ENCODE peak calls at places on chromosomes 11 and 22, in five cellular contexts. One of them, this sample, is unnamed.

GRCh38 chr11:75925785-75926164 is 110.8 kb downstream of the UVRAG start:
- DNase-seq in psoas muscle: no peak
- DNase-seq in cardiac muscle cell: no peak
- DNase-seq in testis: no peak
- DNase-seq in coronary artery: no peak
- DNase-seq in this sample: no peak

GRCh38 chr11:117796456-117797428 is at the start of gene DSCAML1:
- DNase-seq in psoas muscle: no peak
- DNase-seq in cardiac muscle cell: no peak
- DNase-seq in testis: peak
- DNase-seq in coronary artery: no peak
- DNase-seq in this sample: no peak

GRCh38 chr11:128040603-128041002 is 546.8 kb downstream of the ETS1 start:
- DNase-seq in psoas muscle: no peak
- DNase-seq in cardiac muscle cell: peak
- DNase-seq in testis: no peak
- DNase-seq in coronary artery: no peak
- DNase-seq in this sample: no peak

GRCh38 chr11:35747638-35748037 is 85.1 kb downstream of the TRIM44 start:
- DNase-seq in psoas muscle: no peak
- DNase-seq in cardiac muscle cell: no peak
- DNase-seq in testis: no peak
- DNase-seq in coronary artery: no peak
- DNase-seq in this sample: no peak

GRCh38 chr22:42313804-42314581 is 43.5 kb upstream of the TCF20 start:
- DNase-seq in psoas muscle: no peak
- DNase-seq in cardiac muscle cell: peak
- DNase-seq in testis: peak
- DNase-seq in coronary artery: no peak
- DNase-seq in this sample: no peak

GRCh38 chr11:90845799-90846198 is 623.0 kb upstream of the CHORDC1 start:
- DNase-seq in psoas muscle: no peak
- DNase-seq in cardiac muscle cell: no peak
- DNase-seq in testis: no peak
- DNase-seq in coronary artery: no peak
- DNase-seq in this sample: no peak

GRCh38 chr22:38564669-38565068 is 5.3 kb downstream of the DMC1 start:
- DNase-seq in psoas muscle: no peak
- DNase-seq in cardiac muscle cell: no peak
- DNase-seq in testis: no peak
- DNase-seq in coronary artery: no peak
- DNase-seq in this sample: no peak

GRCh38 chr22:24284747-24285203 is 14.1 kb downstream of the SPECC1L start:
- DNase-seq in psoas muscle: no peak
- DNase-seq in cardiac muscle cell: no peak
- DNase-seq in testis: no peak
- DNase-seq in coronary artery: no peak
- DNase-seq in this sample: no peak

GRCh38 chr22:37169947-37170688 is 17.9 kb downstream of the C1QTNF6 start:
- DNase-seq in psoas muscle: peak
- DNase-seq in cardiac muscle cell: no peak
- DNase-seq in testis: no peak
- DNase-seq in coronary artery: peak
- DNase-seq in this sample: no peak

GRCh38 chr11:108586600-108586999 is 7.0 kb downstream of the EXPH5 start:
- DNase-seq in psoas muscle: no peak
- DNase-seq in cardiac muscle cell: no peak
- DNase-seq in testis: no peak
- DNase-seq in coronary artery: no peak
- DNase-seq in this sample: no peak

GRCh38 chr22:31969789-31970489 is 25.6 kb downstream of the YWHAH start:
- DNase-seq in psoas muscle: peak
- DNase-seq in cardiac muscle cell: peak
- DNase-seq in testis: peak
- DNase-seq in coronary artery: no peak
- DNase-seq in this sample: no peak
- TF ChIP-seq CTCF in psoas muscle: peak
- TF ChIP-seq CTCF in cardiac muscle cell: peak
- TF ChIP-seq CTCF in testis: no peak
- TF ChIP-seq CTCF in coronary artery: no peak
- TF ChIP-seq CTCF in this sample: peak

DNA sequence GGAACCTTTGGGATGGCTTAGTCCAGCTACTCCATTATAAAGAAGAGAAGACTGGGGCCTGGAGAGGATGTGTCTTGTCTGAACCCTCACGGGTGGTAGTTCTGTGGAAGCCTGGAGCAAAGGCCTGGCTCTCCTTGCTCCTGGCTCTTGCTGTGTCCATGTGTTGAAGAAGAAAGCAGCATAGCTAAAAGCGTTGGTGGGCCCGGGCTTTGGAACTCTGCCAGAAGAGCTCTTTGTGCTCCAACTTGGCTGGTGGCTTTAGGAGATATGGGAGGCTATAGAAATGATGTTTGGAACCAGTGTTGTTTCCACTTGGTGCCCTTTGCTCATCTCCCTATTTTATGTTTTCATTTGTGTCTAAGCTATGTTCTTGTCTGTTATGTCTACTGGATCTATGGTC is 131.1 kb downstream of the DBX1 start:
- DNase-seq in psoas muscle: no peak
- DNase-seq in cardiac muscle cell: no peak
- DNase-seq in testis: no peak
- DNase-seq in coronary artery: no peak
- DNase-seq in this sample: no peak
- TF ChIP-seq CTCF in psoas muscle: no peak
- TF ChIP-seq CTCF in cardiac muscle cell: no peak
- TF ChIP-seq CTCF in testis: no peak
- TF ChIP-seq CTCF in coronary artery: no peak
- TF ChIP-seq CTCF in this sample: no peak

DNA sequence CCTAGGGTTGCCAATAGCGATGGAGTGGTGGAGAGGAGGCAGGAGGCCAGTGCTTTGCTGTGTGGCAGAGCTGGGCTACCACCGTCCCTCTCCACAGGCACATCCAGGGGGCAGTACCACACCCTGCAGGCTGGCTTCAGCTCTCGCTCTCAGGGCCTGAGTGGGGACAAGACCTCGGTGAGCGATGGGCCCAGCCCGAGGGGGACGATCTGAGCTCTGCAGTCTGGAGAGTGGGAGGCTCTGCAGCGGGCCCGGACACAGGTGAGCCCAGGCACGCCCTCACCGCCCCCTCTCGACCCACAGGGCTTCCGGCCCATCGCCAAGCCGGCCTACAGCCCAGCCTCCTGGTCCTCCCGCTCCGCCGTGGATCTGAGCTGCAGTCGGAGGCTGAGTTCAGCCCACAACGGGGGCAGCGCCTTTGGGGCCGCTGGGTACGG is 2.5 kb downstream of the PKP3 start:
- DNase-seq in psoas muscle: no peak
- DNase-seq in cardiac muscle cell: peak
- DNase-seq in testis: peak
- DNase-seq in coronary artery: no peak
- DNase-seq in this sample: no peak
- TF ChIP-seq CTCF in psoas muscle: peak
- TF ChIP-seq CTCF in cardiac muscle cell: peak
- TF ChIP-seq CTCF in testis: no peak
- TF ChIP-seq CTCF in coronary artery: no peak
- TF ChIP-seq CTCF in this sample: peak

GRCh38 chr11:61752117-61752924 is at the start of gene MYRF:
- DNase-seq in psoas muscle: peak
- DNase-seq in cardiac muscle cell: peak
- DNase-seq in testis: peak
- DNase-seq in coronary artery: no peak
- DNase-seq in this sample: peak
- TF ChIP-seq CTCF in psoas muscle: peak
- TF ChIP-seq CTCF in cardiac muscle cell: peak
- TF ChIP-seq CTCF in testis: peak
- TF ChIP-seq CTCF in coronary artery: peak
- TF ChIP-seq CTCF in this sample: peak

GRCh38 chr11:118923721-118924587 is 1.8 kb downstream of the BCL9L start:
- DNase-seq in psoas muscle: no peak
- DNase-seq in cardiac muscle cell: no peak
- DNase-seq in testis: no peak
- DNase-seq in coronary artery: no peak
- DNase-seq in this sample: no peak
- TF ChIP-seq CTCF in psoas muscle: no peak
- TF ChIP-seq CTCF in cardiac muscle cell: no peak
- TF ChIP-seq CTCF in testis: no peak
- TF ChIP-seq CTCF in coronary artery: no peak
- TF ChIP-seq CTCF in this sample: no peak